ENCODE peak calls at places on chromosomes 16 and 17, in eight cellular contexts. One of them, this sample, is unnamed.
A peak's percentile ranks its signal among the peaks of the same experiment; 100 is the strongest.

GRCh38 chr16:66357523-66357928 is 9.0 kb upstream of the CDH5 start:
- DNase-seq in activated CD8-positive, alpha-beta T cell treated with anti-CD3 and anti-CD28 coated beads, Interleukin-2, amount 10 ng/mL, durations not matched to agents 7 days and 5 days: peak; percentile 36
- DNase-seq in NCI-H1092: peak; percentile 43
- DNase-seq in GM18507: peak; percentile 18
- DNase-seq in fibroblast of pulmonary artery: peak; percentile 93
- DNase-seq in Right ventricle myocardium superior: no peak
- DNase-seq in RPMI8226: peak; percentile 53
- DNase-seq in K562: peak; percentile 74
- DNase-seq in this sample: peak; percentile 68

GRCh38 chr17:1039511-1040215 is 42.7 kb downstream of the TIMM22 start:
- DNase-seq in Right ventricle myocardium superior: peak; percentile 90
- DNase-seq in GM18507: no peak
- DNase-seq in activated CD8-positive, alpha-beta T cell treated with anti-CD3 and anti-CD28 coated beads, Interleukin-2, amount 10 ng/mL, durations not matched to agents 7 days and 5 days: no peak
- DNase-seq in NCI-H1092: no peak
- DNase-seq in fibroblast of pulmonary artery: peak; percentile 22
- DNase-seq in K562: no peak
- DNase-seq in RPMI8226: no peak
- DNase-seq in this sample: no peak

GRCh38 chr16:79369796-79370195 is 230.7 kb downstream of the MAF start:
- DNase-seq in Right ventricle myocardium superior: no peak
- DNase-seq in K562: no peak
- DNase-seq in NCI-H1092: no peak
- DNase-seq in fibroblast of pulmonary artery: no peak
- DNase-seq in activated CD8-positive, alpha-beta T cell treated with anti-CD3 and anti-CD28 coated beads, Interleukin-2, amount 10 ng/mL, durations not matched to agents 7 days and 5 days: no peak
- DNase-seq in RPMI8226: no peak
- DNase-seq in GM18507: no peak
- DNase-seq in this sample: no peak

GRCh38 chr17:7479139-7479388 is 367 bp downstream of the ZBTB4 start:
- DNase-seq in RPMI8226: no peak
- DNase-seq in fibroblast of pulmonary artery: no peak
- DNase-seq in NCI-H1092: no peak
- DNase-seq in Right ventricle myocardium superior: no peak
- DNase-seq in K562: no peak
- DNase-seq in activated CD8-positive, alpha-beta T cell treated with anti-CD3 and anti-CD28 coated beads, Interleukin-2, amount 10 ng/mL, durations not matched to agents 7 days and 5 days: no peak
- DNase-seq in GM18507: no peak
- DNase-seq in this sample: no peak

GRCh38 chr17:21090889-21091618 is 35.7 kb upstream of the DHRS7B start:
- DNase-seq in K562: no peak
- DNase-seq in RPMI8226: no peak
- DNase-seq in GM18507: no peak
- DNase-seq in NCI-H1092: no peak
- DNase-seq in activated CD8-positive, alpha-beta T cell treated with anti-CD3 and anti-CD28 coated beads, Interleukin-2, amount 10 ng/mL, durations not matched to agents 7 days and 5 days: no peak
- DNase-seq in Right ventricle myocardium superior: no peak
- DNase-seq in fibroblast of pulmonary artery: no peak
- DNase-seq in this sample: no peak

GRCh38 chr16:75206749-75207451 is at the start of gene CTRB2:
- DNase-seq in NCI-H1092: no peak
- DNase-seq in activated CD8-positive, alpha-beta T cell treated with anti-CD3 and anti-CD28 coated beads, Interleukin-2, amount 10 ng/mL, durations not matched to agents 7 days and 5 days: no peak
- DNase-seq in fibroblast of pulmonary artery: no peak
- DNase-seq in Right ventricle myocardium superior: no peak
- DNase-seq in K562: no peak
- DNase-seq in RPMI8226: no peak
- DNase-seq in GM18507: no peak
- DNase-seq in this sample: no peak

GRCh38 chr16:72371307-72372081 is 199.5 kb upstream of the PMFBP1 start:
- DNase-seq in RPMI8226: no peak
- DNase-seq in NCI-H1092: no peak
- DNase-seq in GM18507: no peak
- DNase-seq in activated CD8-positive, alpha-beta T cell treated with anti-CD3 and anti-CD28 coated beads, Interleukin-2, amount 10 ng/mL, durations not matched to agents 7 days and 5 days: no peak
- DNase-seq in K562: no peak
- DNase-seq in Right ventricle myocardium superior: no peak
- DNase-seq in fibroblast of pulmonary artery: peak; percentile 29
- DNase-seq in this sample: peak; percentile 66

GRCh38 chr16:57409870-57410585 is 5.5 kb downstream of the CCL17 start:
- DNase-seq in NCI-H1092: no peak
- DNase-seq in activated CD8-positive, alpha-beta T cell treated with anti-CD3 and anti-CD28 coated beads, Interleukin-2, amount 10 ng/mL, durations not matched to agents 7 days and 5 days: no peak
- DNase-seq in fibroblast of pulmonary artery: no peak
- DNase-seq in Right ventricle myocardium superior: no peak
- DNase-seq in GM18507: no peak
- DNase-seq in RPMI8226: no peak
- DNase-seq in K562: peak; percentile 21
- DNase-seq in this sample: peak; percentile 75

GRCh38 chr17:15377200-15377599 is 35.8 kb upstream of the TEKT3 start:
- DNase-seq in Right ventricle myocardium superior: no peak
- DNase-seq in NCI-H1092: no peak
- DNase-seq in fibroblast of pulmonary artery: peak; percentile 37
- DNase-seq in activated CD8-positive, alpha-beta T cell treated with anti-CD3 and anti-CD28 coated beads, Interleukin-2, amount 10 ng/mL, durations not matched to agents 7 days and 5 days: no peak
- DNase-seq in RPMI8226: no peak
- DNase-seq in GM18507: no peak
- DNase-seq in K562: no peak
- DNase-seq in this sample: no peak

GRCh38 chr17:29002811-29003210 is 3.0 kb downstream of the SEZ6 start:
- DNase-seq in K562: no peak
- DNase-seq in GM18507: no peak
- DNase-seq in activated CD8-positive, alpha-beta T cell treated with anti-CD3 and anti-CD28 coated beads, Interleukin-2, amount 10 ng/mL, durations not matched to agents 7 days and 5 days: no peak
- DNase-seq in NCI-H1092: no peak
- DNase-seq in Right ventricle myocardium superior: no peak
- DNase-seq in fibroblast of pulmonary artery: no peak
- DNase-seq in RPMI8226: no peak
- DNase-seq in this sample: no peak

GRCh38 chr17:45115871-45116270 is 16.4 kb downstream of the PLCD3 start:
- DNase-seq in RPMI8226: no peak
- DNase-seq in K562: no peak
- DNase-seq in GM18507: no peak
- DNase-seq in fibroblast of pulmonary artery: no peak
- DNase-seq in NCI-H1092: no peak
- DNase-seq in Right ventricle myocardium superior: no peak
- DNase-seq in activated CD8-positive, alpha-beta T cell treated with anti-CD3 and anti-CD28 coated beads, Interleukin-2, amount 10 ng/mL, durations not matched to agents 7 days and 5 days: no peak
- DNase-seq in this sample: no peak

GRCh38 chr16:70694517-70695218 is 8.8 kb upstream of the MTSS2 start:
- DNase-seq in activated CD8-positive, alpha-beta T cell treated with anti-CD3 and anti-CD28 coated beads, Interleukin-2, amount 10 ng/mL, durations not matched to agents 7 days and 5 days: no peak
- DNase-seq in RPMI8226: no peak
- DNase-seq in K562: no peak
- DNase-seq in GM18507: no peak
- DNase-seq in fibroblast of pulmonary artery: no peak
- DNase-seq in Right ventricle myocardium superior: peak; percentile 39
- DNase-seq in NCI-H1092: peak; percentile 68
- DNase-seq in this sample: no peak

GRCh38 chr16:19382887-19383816 is 34.5 kb upstream of the TMC5 start:
- DNase-seq in fibroblast of pulmonary artery: no peak
- DNase-seq in NCI-H1092: peak; percentile 79
- DNase-seq in GM18507: no peak
- DNase-seq in K562: no peak
- DNase-seq in Right ventricle myocardium superior: no peak
- DNase-seq in activated CD8-positive, alpha-beta T cell treated with anti-CD3 and anti-CD28 coated beads, Interleukin-2, amount 10 ng/mL, durations not matched to agents 7 days and 5 days: peak; percentile 26
- DNase-seq in RPMI8226: peak; percentile 86
- DNase-seq in this sample: no peak

GRCh38 chr17:6753565-6753964 is 2.3 kb upstream of the XAF1 start:
- DNase-seq in NCI-H1092: no peak
- DNase-seq in Right ventricle myocardium superior: no peak
- DNase-seq in GM18507: no peak
- DNase-seq in RPMI8226: no peak
- DNase-seq in K562: no peak
- DNase-seq in fibroblast of pulmonary artery: peak; percentile 17
- DNase-seq in activated CD8-positive, alpha-beta T cell treated with anti-CD3 and anti-CD28 coated beads, Interleukin-2, amount 10 ng/mL, durations not matched to agents 7 days and 5 days: no peak
- DNase-seq in this sample: no peak

GRCh38 chr16:4788489-4788889 is 344 bp upstream of the SEPTIN12 start:
- DNase-seq in Right ventricle myocardium superior: no peak
- DNase-seq in NCI-H1092: no peak
- DNase-seq in fibroblast of pulmonary artery: no peak
- DNase-seq in RPMI8226: no peak
- DNase-seq in activated CD8-positive, alpha-beta T cell treated with anti-CD3 and anti-CD28 coated beads, Interleukin-2, amount 10 ng/mL, durations not matched to agents 7 days and 5 days: no peak
- DNase-seq in K562: no peak
- DNase-seq in GM18507: no peak
- DNase-seq in this sample: no peak

GRCh38 chr16:1884155-1884760 is 12.3 kb upstream of the MEIOB start:
- DNase-seq in K562: peak; percentile 56
- DNase-seq in NCI-H1092: no peak
- DNase-seq in Right ventricle myocardium superior: no peak
- DNase-seq in fibroblast of pulmonary artery: peak; percentile 33
- DNase-seq in activated CD8-positive, alpha-beta T cell treated with anti-CD3 and anti-CD28 coated beads, Interleukin-2, amount 10 ng/mL, durations not matched to agents 7 days and 5 days: no peak
- DNase-seq in GM18507: no peak
- DNase-seq in RPMI8226: peak; percentile 39
- DNase-seq in this sample: no peak

GRCh38 chr16:70494777-70495176 is 28.6 kb downstream of the COG4 start:
- DNase-seq in activated CD8-positive, alpha-beta T cell treated with anti-CD3 and anti-CD28 coated beads, Interleukin-2, amount 10 ng/mL, durations not matched to agents 7 days and 5 days: no peak
- DNase-seq in Right ventricle myocardium superior: no peak
- DNase-seq in RPMI8226: no peak
- DNase-seq in fibroblast of pulmonary artery: no peak
- DNase-seq in NCI-H1092: no peak
- DNase-seq in GM18507: no peak
- DNase-seq in K562: no peak
- DNase-seq in this sample: no peak

GRCh38 chr17:35084987-35085386 is 21.5 kb upstream of the RFFL start:
- DNase-seq in Right ventricle myocardium superior: no peak
- DNase-seq in fibroblast of pulmonary artery: peak; percentile 25
- DNase-seq in GM18507: no peak
- DNase-seq in K562: peak; percentile 27
- DNase-seq in activated CD8-positive, alpha-beta T cell treated with anti-CD3 and anti-CD28 coated beads, Interleukin-2, amount 10 ng/mL, durations not matched to agents 7 days and 5 days: no peak
- DNase-seq in RPMI8226: no peak
- DNase-seq in NCI-H1092: no peak
- DNase-seq in this sample: peak; percentile 35

GRCh38 chr17:62206550-62206949 is 141.5 kb upstream of the MED13 start:
- DNase-seq in NCI-H1092: no peak
- DNase-seq in RPMI8226: no peak
- DNase-seq in fibroblast of pulmonary artery: no peak
- DNase-seq in GM18507: no peak
- DNase-seq in Right ventricle myocardium superior: no peak
- DNase-seq in K562: no peak
- DNase-seq in activated CD8-positive, alpha-beta T cell treated with anti-CD3 and anti-CD28 coated beads, Interleukin-2, amount 10 ng/mL, durations not matched to agents 7 days and 5 days: no peak
- DNase-seq in this sample: no peak

GRCh38 chr17:77606146-77606864 is 352.2 kb upstream of the TNRC6C start:
- DNase-seq in K562: no peak
- DNase-seq in GM18507: no peak
- DNase-seq in activated CD8-positive, alpha-beta T cell treated with anti-CD3 and anti-CD28 coated beads, Interleukin-2, amount 10 ng/mL, durations not matched to agents 7 days and 5 days: no peak
- DNase-seq in Right ventricle myocardium superior: no peak
- DNase-seq in fibroblast of pulmonary artery: no peak
- DNase-seq in NCI-H1092: no peak
- DNase-seq in RPMI8226: no peak
- DNase-seq in this sample: no peak

GRCh38 chr16:5003828-5004227 is 29.9 kb downstream of the NAGPA start:
- DNase-seq in Right ventricle myocardium superior: no peak
- DNase-seq in K562: no peak
- DNase-seq in fibroblast of pulmonary artery: no peak
- DNase-seq in activated CD8-positive, alpha-beta T cell treated with anti-CD3 and anti-CD28 coated beads, Interleukin-2, amount 10 ng/mL, durations not matched to agents 7 days and 5 days: no peak
- DNase-seq in NCI-H1092: no peak
- DNase-seq in RPMI8226: no peak
- DNase-seq in GM18507: no peak
- DNase-seq in this sample: no peak

GRCh38 chr16:3305109-3306068 is at the start of the genes TIGD7 and ZNF75A:
- DNase-seq in Right ventricle myocardium superior: peak; percentile 94
- DNase-seq in fibroblast of pulmonary artery: peak; percentile 93
- DNase-seq in K562: peak; percentile 81
- DNase-seq in NCI-H1092: peak; percentile 79
- DNase-seq in RPMI8226: peak; percentile 92
- DNase-seq in activated CD8-positive, alpha-beta T cell treated with anti-CD3 and anti-CD28 coated beads, Interleukin-2, amount 10 ng/mL, durations not matched to agents 7 days and 5 days: peak; percentile 89
- DNase-seq in GM18507: peak; percentile 66
- DNase-seq in this sample: peak; percentile 78

GRCh38 chr16:31064882-31065461 is 9.1 kb downstream of the ZNF668 start:
- DNase-seq in GM18507: no peak
- DNase-seq in NCI-H1092: no peak
- DNase-seq in RPMI8226: no peak
- DNase-seq in K562: no peak
- DNase-seq in fibroblast of pulmonary artery: peak; percentile 90
- DNase-seq in Right ventricle myocardium superior: peak; percentile 73
- DNase-seq in activated CD8-positive, alpha-beta T cell treated with anti-CD3 and anti-CD28 coated beads, Interleukin-2, amount 10 ng/mL, durations not matched to agents 7 days and 5 days: no peak
- DNase-seq in this sample: peak; percentile 64

GRCh38 chr17:16916557-16916920 is 55.4 kb downstream of the TNFRSF13B start:
- DNase-seq in GM18507: no peak
- DNase-seq in RPMI8226: no peak
- DNase-seq in activated CD8-positive, alpha-beta T cell treated with anti-CD3 and anti-CD28 coated beads, Interleukin-2, amount 10 ng/mL, durations not matched to agents 7 days and 5 days: no peak
- DNase-seq in NCI-H1092: no peak
- DNase-seq in fibroblast of pulmonary artery: no peak
- DNase-seq in K562: no peak
- DNase-seq in Right ventricle myocardium superior: no peak
- DNase-seq in this sample: no peak

GRCh38 chr17:2057130-2057713 is 2.3 kb downstream of the HIC1 start:
- DNase-seq in RPMI8226: no peak
- DNase-seq in NCI-H1092: no peak
- DNase-seq in fibroblast of pulmonary artery: peak; percentile 39
- DNase-seq in GM18507: no peak
- DNase-seq in Right ventricle myocardium superior: no peak
- DNase-seq in K562: no peak
- DNase-seq in activated CD8-positive, alpha-beta T cell treated with anti-CD3 and anti-CD28 coated beads, Interleukin-2, amount 10 ng/mL, durations not matched to agents 7 days and 5 days: no peak
- DNase-seq in this sample: no peak

GRCh38 chr16:85639529-85640253 is 26.6 kb downstream of the GSE1 start:
- DNase-seq in K562: no peak
- DNase-seq in Right ventricle myocardium superior: peak; percentile 83
- DNase-seq in fibroblast of pulmonary artery: no peak
- DNase-seq in NCI-H1092: peak; percentile 81
- DNase-seq in activated CD8-positive, alpha-beta T cell treated with anti-CD3 and anti-CD28 coated beads, Interleukin-2, amount 10 ng/mL, durations not matched to agents 7 days and 5 days: no peak
- DNase-seq in GM18507: no peak
- DNase-seq in RPMI8226: no peak
- DNase-seq in this sample: no peak

GRCh38 chr16:87560428-87561199 is 41.7 kb upstream of the JPH3 start:
- DNase-seq in K562: peak; percentile 98
- DNase-seq in RPMI8226: peak; percentile 26
- DNase-seq in GM18507: peak; percentile 32
- DNase-seq in Right ventricle myocardium superior: peak; percentile 72
- DNase-seq in NCI-H1092: no peak
- DNase-seq in activated CD8-positive, alpha-beta T cell treated with anti-CD3 and anti-CD28 coated beads, Interleukin-2, amount 10 ng/mL, durations not matched to agents 7 days and 5 days: no peak
- DNase-seq in fibroblast of pulmonary artery: no peak
- DNase-seq in this sample: peak; percentile 39

This sample was measured in PC-9.